ENCODE peak calls at places on chromosomes 13 and 19, in seven cellular contexts. S is mucosa of descending colon, K is activated gamma-delta T cell treated with Interleukin-2 at 50 U/mL for 16 hours, P is iPS-NIHi11, W is gastrocnemius medialis, X is pancreas, G is LHCN-M2. F is an unnamed sample.

GRCh38 chr19:12984683-12985048 is 10.6 kb upstream of the NFIX start:
- DNase-seq in G (peak), P (peak), K (no peak), W (no peak), S (no peak), X (no peak), F (no peak)

GRCh38 chr13:113946409-113947181 is 27.3 kb downstream of the C13orf46 start:
- DNase-seq in P (no peak), S (no peak), G (no peak), K (no peak), X (no peak), W (no peak), F (no peak)

GRCh38 chr19:41320185-41320518 is 10.2 kb downstream of the CCDC97 start:
- DNase-seq in P (no peak), K (no peak), G (no peak), S (no peak), X (peak), W (no peak), F (no peak)

GRCh38 chr19:45419396-45419795 is 4.3 kb downstream of the ERCC1 start:
- DNase-seq in S (no peak), G (peak), K (no peak), X (no peak), W (no peak), P (no peak), F (no peak)

GRCh38 chr13:35597451-35597850 is 121.0 kb upstream of the MAB21L1 start:
- DNase-seq in G (no peak), P (no peak), X (no peak), S (no peak), W (no peak), K (no peak), F (no peak)

GRCh38 chr13:49869514-49869913 is 66.6 kb downstream of the SPRYD7 start:
- DNase-seq in P (peak), G (peak), X (no peak), W (no peak), K (no peak), S (no peak), F (peak)

GRCh38 chr19:49559443-49559842 is 20.9 kb downstream of the NOSIP start:
- DNase-seq in P (no peak), W (no peak), X (no peak), K (no peak), S (no peak), G (no peak), F (no peak)

GRCh38 chr13:39631307-39631706 is 24.2 kb upstream of the COG6 start:
- DNase-seq in X (no peak), P (no peak), W (no peak), G (no peak), K (no peak), S (no peak), F (no peak)

GRCh38 chr19:12796146-12797071 is 5.1 kb downstream of the JUNB start:
- DNase-seq in S (peak), X (peak), G (peak), P (peak), W (peak), K (peak), F (peak)

GRCh38 chr19:2634228-2634951 is 68.1 kb downstream of the GNG7 start:
- DNase-seq in K (no peak), W (no peak), S (no peak), G (no peak), X (no peak), P (no peak), F (no peak)

GRCh38 chr19:4501005-4501591 is 17.2 kb downstream of the PLIN4 start:
- DNase-seq in S (no peak), W (no peak), X (no peak), G (no peak), K (no peak), P (no peak), F (no peak)

GRCh38 chr13:24670927-24671326 is 9.3 kb upstream of the ATP12A start:
- DNase-seq in K (no peak), X (no peak), G (peak), W (no peak), S (peak), P (peak), F (peak)

GRCh38 chr19:19034204-19034624 is 811 bp downstream of the ARMC6 start:
- DNase-seq in P (peak), G (peak), K (peak), W (peak), X (no peak), S (peak), F (peak)

F was measured in erythroblast.